ENCODE peak calls at places on chromosomes 7 and 10, in five cellular contexts. K is Caco-2, B is GM12878, C is heart right ventricle, I is AML-193. R is an unnamed sample.
A peak's percentile ranks its signal among the peaks of the same experiment; 100 is the strongest.

GRCh38 chr7:101952355-101953247 is 135.2 kb downstream of the CUX1 start:
- DNase-seq in K (no peak), B (no peak), C (no peak), I (no peak), R (no peak)

GRCh38 chr10:129509155-129509554 is 42.1 kb downstream of the MGMT start:
- DNase-seq in K (no peak), B (no peak), C (no peak), I (no peak), R (no peak)

GRCh38 chr7:27194641-27195379 is 5.1 kb downstream of the HOXA13 start:
- DNase-seq in K (no peak), B (no peak), C (no peak), I (peak; percentile 3), R (no peak)

GRCh38 chr7:36076073-36076472 is 77.0 kb upstream of the EEPD1 start:
- DNase-seq in K (no peak), B (no peak), C (no peak), I (no peak), R (no peak)

GRCh38 chr7:123410273-123410928 is 124.0 kb downstream of the IQUB start:
- DNase-seq in K (no peak), B (no peak), C (peak; percentile 48), I (no peak), R (no peak)

GRCh38 chr7:105799677-105800076 is 76.7 kb downstream of the ATXN7L1 start:
- DNase-seq in K (no peak), B (no peak), C (peak; percentile 56), I (no peak), R (no peak)

GRCh38 chr10:60390224-60390626 is 550 bp upstream of the ANK3 start:
- DNase-seq in K (no peak), B (no peak), C (no peak), I (no peak), R (no peak)

GRCh38 chr7:114481995-114482394 is 67.4 kb downstream of the FOXP2 start:
- DNase-seq in K (no peak), B (no peak), C (no peak), I (no peak), R (no peak)

R was measured in SIG-M5.